ENCODE peak calls at places on chromosome 16, in ten cellular contexts. One of them, this sample, is unnamed.
A peak's percentile ranks its signal among the peaks of the same experiment; 100 is the strongest.

GRCh38 chr16:62035115-62036092 is 834 bp downstream of the CDH8 start:
- DNase-seq in uterus: no peak
- DNase-seq in tibial artery: no peak
- DNase-seq in PC-3: no peak
- DNase-seq in left ventricle myocardium inferior: no peak
- DNase-seq in OCI-LY7: no peak
- DNase-seq in effector memory CD4-positive, alpha-beta T cell: no peak
- DNase-seq in CD8-positive, alpha-beta memory T cell: no peak
- DNase-seq in fibroblast of lung: no peak
- DNase-seq in IMR-90: no peak
- DNase-seq in this sample: no peak

GRCh38 chr16:1533443-1533951 is at the start of gene TMEM204:
- DNase-seq in OCI-LY7: no peak
- DNase-seq in IMR-90: peak; percentile 78
- DNase-seq in tibial artery: peak; percentile 72
- DNase-seq in uterus: peak; percentile 81
- DNase-seq in CD8-positive, alpha-beta memory T cell: peak; percentile 72
- DNase-seq in effector memory CD4-positive, alpha-beta T cell: no peak
- DNase-seq in PC-3: no peak
- DNase-seq in left ventricle myocardium inferior: peak; percentile 86
- DNase-seq in fibroblast of lung: peak; percentile 74
- DNase-seq in this sample: peak; percentile 85

GRCh38 chr16:24497405-24497804 is 42.0 kb upstream of the RBBP6 start:
- DNase-seq in tibial artery: no peak
- DNase-seq in IMR-90: peak; percentile 8
- DNase-seq in uterus: no peak
- DNase-seq in fibroblast of lung: no peak
- DNase-seq in PC-3: peak; percentile 20
- DNase-seq in OCI-LY7: no peak
- DNase-seq in CD8-positive, alpha-beta memory T cell: no peak
- DNase-seq in left ventricle myocardium inferior: no peak
- DNase-seq in effector memory CD4-positive, alpha-beta T cell: no peak
- DNase-seq in this sample: no peak

GRCh38 chr16:71746442-71747046 is 22.0 kb upstream of the PHLPP2 start:
- DNase-seq in effector memory CD4-positive, alpha-beta T cell: no peak
- DNase-seq in left ventricle myocardium inferior: no peak
- DNase-seq in OCI-LY7: peak; percentile 64
- DNase-seq in fibroblast of lung: peak; percentile 62
- DNase-seq in uterus: no peak
- DNase-seq in PC-3: peak; percentile 57
- DNase-seq in CD8-positive, alpha-beta memory T cell: no peak
- DNase-seq in tibial artery: no peak
- DNase-seq in IMR-90: peak; percentile 52
- DNase-seq in this sample: no peak

GRCh38 chr16:1129106-1129960 is 23.6 kb upstream of the CACNA1H start:
- DNase-seq in IMR-90: no peak
- DNase-seq in tibial artery: no peak
- DNase-seq in CD8-positive, alpha-beta memory T cell: no peak
- DNase-seq in left ventricle myocardium inferior: no peak
- DNase-seq in PC-3: no peak
- DNase-seq in effector memory CD4-positive, alpha-beta T cell: no peak
- DNase-seq in fibroblast of lung: no peak
- DNase-seq in uterus: no peak
- DNase-seq in OCI-LY7: no peak
- DNase-seq in this sample: no peak

GRCh38 chr16:47037396-47037745 is 63.9 kb upstream of the DNAJA2 start:
- DNase-seq in uterus: peak; percentile 45
- DNase-seq in fibroblast of lung: no peak
- DNase-seq in effector memory CD4-positive, alpha-beta T cell: no peak
- DNase-seq in IMR-90: no peak
- DNase-seq in left ventricle myocardium inferior: peak; percentile 37
- DNase-seq in OCI-LY7: peak; percentile 38
- DNase-seq in CD8-positive, alpha-beta memory T cell: no peak
- DNase-seq in PC-3: no peak
- DNase-seq in tibial artery: no peak
- DNase-seq in this sample: peak; percentile 53

GRCh38 chr16:30367349-30368009 is 2.8 kb downstream of the TBC1D10B start:
- DNase-seq in IMR-90: no peak
- DNase-seq in fibroblast of lung: no peak
- DNase-seq in tibial artery: no peak
- DNase-seq in uterus: no peak
- DNase-seq in left ventricle myocardium inferior: no peak
- DNase-seq in OCI-LY7: no peak
- DNase-seq in PC-3: peak; percentile 15
- DNase-seq in effector memory CD4-positive, alpha-beta T cell: no peak
- DNase-seq in CD8-positive, alpha-beta memory T cell: no peak
- DNase-seq in this sample: no peak

GRCh38 chr16:3570420-3571062 is 6.7 kb downstream of the NLRC3 start:
- DNase-seq in effector memory CD4-positive, alpha-beta T cell: no peak
- DNase-seq in uterus: no peak
- DNase-seq in CD8-positive, alpha-beta memory T cell: peak; percentile 1
- DNase-seq in left ventricle myocardium inferior: no peak
- DNase-seq in fibroblast of lung: no peak
- DNase-seq in PC-3: no peak
- DNase-seq in IMR-90: no peak
- DNase-seq in OCI-LY7: no peak
- DNase-seq in tibial artery: no peak
- DNase-seq in this sample: no peak

GRCh38 chr16:85794696-85795095 is 4.6 kb downstream of the EMC8 start:
- DNase-seq in uterus: no peak
- DNase-seq in OCI-LY7: no peak
- DNase-seq in IMR-90: no peak
- DNase-seq in fibroblast of lung: no peak
- DNase-seq in left ventricle myocardium inferior: no peak
- DNase-seq in effector memory CD4-positive, alpha-beta T cell: no peak
- DNase-seq in PC-3: no peak
- DNase-seq in tibial artery: no peak
- DNase-seq in CD8-positive, alpha-beta memory T cell: no peak
- DNase-seq in this sample: no peak

GRCh38 chr16:47136101-47136820 is 7.5 kb downstream of the NETO2 start:
- DNase-seq in uterus: no peak
- DNase-seq in IMR-90: peak; percentile 45
- DNase-seq in left ventricle myocardium inferior: no peak
- DNase-seq in OCI-LY7: no peak
- DNase-seq in tibial artery: no peak
- DNase-seq in CD8-positive, alpha-beta memory T cell: no peak
- DNase-seq in fibroblast of lung: no peak
- DNase-seq in PC-3: peak; percentile 57
- DNase-seq in effector memory CD4-positive, alpha-beta T cell: no peak
- DNase-seq in this sample: peak; percentile 44

GRCh38 chr16:86430814-86431213 is 79.5 kb upstream of the FOXF1 start:
- DNase-seq in uterus: no peak
- DNase-seq in IMR-90: peak; percentile 46
- DNase-seq in CD8-positive, alpha-beta memory T cell: no peak
- DNase-seq in OCI-LY7: no peak
- DNase-seq in PC-3: no peak
- DNase-seq in tibial artery: no peak
- DNase-seq in left ventricle myocardium inferior: no peak
- DNase-seq in fibroblast of lung: no peak
- DNase-seq in effector memory CD4-positive, alpha-beta T cell: no peak
- DNase-seq in this sample: no peak

GRCh38 chr16:914453-914852 is 56.3 kb downstream of the LMF1 start:
- DNase-seq in left ventricle myocardium inferior: no peak
- DNase-seq in fibroblast of lung: peak; percentile 3
- DNase-seq in CD8-positive, alpha-beta memory T cell: no peak
- DNase-seq in IMR-90: peak; percentile 23
- DNase-seq in uterus: no peak
- DNase-seq in effector memory CD4-positive, alpha-beta T cell: no peak
- DNase-seq in tibial artery: no peak
- DNase-seq in PC-3: peak; percentile 20
- DNase-seq in OCI-LY7: no peak
- DNase-seq in this sample: no peak

GRCh38 chr16:65375651-65376050 is 253.8 kb upstream of the CDH11 start:
- DNase-seq in left ventricle myocardium inferior: no peak
- DNase-seq in fibroblast of lung: no peak
- DNase-seq in PC-3: peak; percentile 83
- DNase-seq in OCI-LY7: no peak
- DNase-seq in effector memory CD4-positive, alpha-beta T cell: no peak
- DNase-seq in CD8-positive, alpha-beta memory T cell: no peak
- DNase-seq in IMR-90: peak; percentile 58
- DNase-seq in tibial artery: no peak
- DNase-seq in uterus: no peak
- DNase-seq in this sample: no peak
- H3K9me3 ChIP-seq in left ventricle myocardium inferior: no peaks in the 10 kb centered on the region
- H3K9me3 ChIP-seq in fibroblast of lung: no peaks in the 10 kb centered on the region
- H3K9me3 ChIP-seq in PC-3: no peaks in the 10 kb centered on the region
- H3K9me3 ChIP-seq in OCI-LY7: no peaks in the 10 kb centered on the region
- H3K9me3 ChIP-seq in effector memory CD4-positive, alpha-beta T cell: no peaks in the 10 kb centered on the region
- H3K9me3 ChIP-seq in CD8-positive, alpha-beta memory T cell: no peaks in the 10 kb centered on the region
- H3K9me3 ChIP-seq in IMR-90: no peaks in the 10 kb centered on the region
- H3K9me3 ChIP-seq in tibial artery: no peaks in the 10 kb centered on the region
- H3K9me3 ChIP-seq in uterus: no peaks in the 10 kb centered on the region
- H3K9me3 ChIP-seq in this sample: no peaks in the 10 kb centered on the region

GRCh38 chr16:67549240-67549639 is 13.1 kb upstream of the CTCF start:
- DNase-seq in tibial artery: no peak
- DNase-seq in CD8-positive, alpha-beta memory T cell: no peak
- DNase-seq in effector memory CD4-positive, alpha-beta T cell: no peak
- DNase-seq in PC-3: no peak
- DNase-seq in left ventricle myocardium inferior: no peak
- DNase-seq in IMR-90: no peak
- DNase-seq in OCI-LY7: no peak
- DNase-seq in fibroblast of lung: no peak
- DNase-seq in uterus: no peak
- DNase-seq in this sample: no peak

GRCh38 chr16:67546761-67547422 is 15.4 kb upstream of the CTCF start:
- DNase-seq in effector memory CD4-positive, alpha-beta T cell: peak; percentile 65
- DNase-seq in uterus: peak; percentile 66
- DNase-seq in IMR-90: peak; percentile 57
- DNase-seq in PC-3: peak; percentile 72
- DNase-seq in fibroblast of lung: peak; percentile 66
- DNase-seq in OCI-LY7: peak; percentile 90
- DNase-seq in tibial artery: no peak
- DNase-seq in CD8-positive, alpha-beta memory T cell: peak; percentile 79
- DNase-seq in left ventricle myocardium inferior: peak; percentile 78
- DNase-seq in this sample: peak; percentile 81

GRCh38 chr16:67547423-67548264 is 14.7 kb upstream of the CTCF start:
- DNase-seq in left ventricle myocardium inferior: peak; percentile 18
- DNase-seq in PC-3: no peak
- DNase-seq in fibroblast of lung: no peak
- DNase-seq in uterus: peak; percentile 38
- DNase-seq in OCI-LY7: peak; percentile 99
- DNase-seq in tibial artery: no peak
- DNase-seq in effector memory CD4-positive, alpha-beta T cell: peak; percentile 47
- DNase-seq in IMR-90: no peak
- DNase-seq in CD8-positive, alpha-beta memory T cell: no peak
- DNase-seq in this sample: no peak

GRCh38 chr16:67549936-67550335 is 12.4 kb upstream of the CTCF start:
- DNase-seq in IMR-90: no peak
- DNase-seq in fibroblast of lung: no peak
- DNase-seq in uterus: no peak
- DNase-seq in CD8-positive, alpha-beta memory T cell: no peak
- DNase-seq in left ventricle myocardium inferior: no peak
- DNase-seq in effector memory CD4-positive, alpha-beta T cell: no peak
- DNase-seq in OCI-LY7: no peak
- DNase-seq in tibial artery: no peak
- DNase-seq in PC-3: no peak
- DNase-seq in this sample: no peak

GRCh38 chr16:67548265-67549126 is 13.8 kb upstream of the CTCF start:
- DNase-seq in OCI-LY7: peak; percentile 93
- DNase-seq in PC-3: no peak
- DNase-seq in CD8-positive, alpha-beta memory T cell: no peak
- DNase-seq in effector memory CD4-positive, alpha-beta T cell: no peak
- DNase-seq in left ventricle myocardium inferior: no peak
- DNase-seq in IMR-90: no peak
- DNase-seq in uterus: no peak
- DNase-seq in tibial artery: no peak
- DNase-seq in fibroblast of lung: no peak
- DNase-seq in this sample: no peak
- H3K4me1 ChIP-seq in OCI-LY7: peaks cover 98% of the 10 kb centered on the region
- H3K4me1 ChIP-seq in PC-3: no peaks in the 10 kb centered on the region
- H3K4me1 ChIP-seq in CD8-positive, alpha-beta memory T cell: peaks cover 44% of the 10 kb centered on the region
- H3K4me1 ChIP-seq in effector memory CD4-positive, alpha-beta T cell: peaks cover 34% of the 10 kb centered on the region
- H3K4me1 ChIP-seq in left ventricle myocardium inferior: peaks cover 75% of the 10 kb centered on the region
- H3K4me1 ChIP-seq in IMR-90: no peaks in the 10 kb centered on the region
- H3K4me1 ChIP-seq in uterus: no peaks in the 10 kb centered on the region
- H3K4me1 ChIP-seq in tibial artery: no peaks in the 10 kb centered on the region
- H3K4me1 ChIP-seq in fibroblast of lung: peaks cover 6% of the 10 kb centered on the region
- H3K4me1 ChIP-seq in this sample: peaks cover 86% of the 10 kb centered on the region

DNA sequence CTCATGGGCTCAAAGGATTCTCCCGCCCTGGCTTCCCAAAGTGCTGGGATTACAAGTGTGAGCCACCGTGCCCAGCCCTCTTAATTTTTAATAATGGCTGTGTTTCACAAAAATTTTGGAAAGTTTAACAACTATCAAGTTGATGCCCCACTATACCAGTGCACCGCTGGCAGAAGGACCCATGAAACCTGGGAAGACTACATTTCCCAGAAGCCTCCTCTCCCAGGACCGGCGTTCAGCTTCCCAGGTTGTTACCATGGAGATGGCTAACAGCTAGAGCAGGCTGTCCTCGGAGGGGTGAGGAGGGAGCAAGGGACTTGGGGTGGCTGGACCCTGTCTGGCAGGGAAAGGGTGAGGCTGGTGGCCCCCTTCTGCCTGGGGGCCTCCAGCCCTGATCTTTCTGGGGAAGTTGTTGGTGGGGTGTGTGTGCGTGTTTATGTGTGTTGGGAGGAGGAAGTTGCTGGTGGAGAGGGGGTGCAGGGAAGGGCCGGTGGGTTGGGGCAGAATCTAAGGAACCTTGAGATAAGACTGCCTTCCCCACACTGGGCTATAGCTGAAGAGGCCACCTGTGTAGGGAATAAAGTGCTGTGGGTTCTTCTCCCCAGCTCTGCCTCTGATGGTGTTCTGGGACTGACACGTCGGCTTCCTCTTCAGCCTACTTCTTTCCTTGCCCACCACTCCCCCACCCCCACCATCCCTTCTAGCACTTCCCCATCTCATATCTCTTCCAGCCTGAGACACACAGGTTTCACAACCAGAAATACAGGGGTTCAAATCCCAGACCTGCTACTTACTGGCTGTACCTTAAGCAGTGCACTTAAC is at the start of gene DRC7:
- DNase-seq in tibial artery: peak; percentile 35
- DNase-seq in uterus: peak; percentile 32
- DNase-seq in fibroblast of lung: peak; percentile 41
- DNase-seq in OCI-LY7: peak; percentile 58
- DNase-seq in left ventricle myocardium inferior: no peak
- DNase-seq in IMR-90: peak; percentile 13
- DNase-seq in PC-3: peak; percentile 17
- DNase-seq in effector memory CD4-positive, alpha-beta T cell: no peak
- DNase-seq in CD8-positive, alpha-beta memory T cell: no peak
- DNase-seq in this sample: peak; percentile 39
- H3K4me3 ChIP-seq in tibial artery: no peak within 1 kb of the TSS
- H3K4me3 ChIP-seq in uterus: no peak within 1 kb of the TSS
- H3K4me3 ChIP-seq in fibroblast of lung: no peak within 1 kb of the TSS
- H3K4me3 ChIP-seq in OCI-LY7: peak within 1 kb of the TSS; percentile 53
- H3K4me3 ChIP-seq in left ventricle myocardium inferior: peak within 1 kb of the TSS; percentile 27
- H3K4me3 ChIP-seq in IMR-90: no peak within 1 kb of the TSS
- H3K4me3 ChIP-seq in PC-3: no peak within 1 kb of the TSS
- H3K4me3 ChIP-seq in effector memory CD4-positive, alpha-beta T cell: no peak within 1 kb of the TSS
- H3K4me3 ChIP-seq in CD8-positive, alpha-beta memory T cell: no peak within 1 kb of the TSS
- H3K4me3 ChIP-seq in this sample: peak within 1 kb of the TSS; percentile 22

DNA sequence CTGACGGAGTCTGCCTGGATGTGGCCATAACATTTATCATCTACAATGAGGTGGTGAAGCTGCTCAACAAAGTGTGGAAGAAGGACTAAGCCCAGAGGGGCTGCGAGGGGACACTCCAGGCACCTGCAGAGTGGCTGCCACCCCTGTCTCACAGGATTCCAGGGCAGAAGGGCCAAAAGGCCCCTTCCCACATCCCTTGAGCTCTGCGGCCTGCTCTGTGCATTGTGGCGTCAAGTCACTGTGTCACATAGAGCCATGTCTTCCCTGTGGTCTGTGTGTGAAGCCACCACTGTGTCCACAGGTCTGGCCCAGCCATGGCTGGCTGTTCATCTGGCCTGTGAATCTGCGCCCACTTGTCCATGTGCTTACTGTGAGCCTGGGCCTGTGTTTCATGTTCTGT is 1714.6 kb downstream of the TP53TG3F start:
- DNase-seq in tibial artery: no peak
- DNase-seq in CD8-positive, alpha-beta memory T cell: no peak
- DNase-seq in uterus: no peak
- DNase-seq in OCI-LY7: no peak
- DNase-seq in fibroblast of lung: no peak
- DNase-seq in PC-3: no peak
- DNase-seq in effector memory CD4-positive, alpha-beta T cell: no peak
- DNase-seq in left ventricle myocardium inferior: no peak
- DNase-seq in IMR-90: no peak
- DNase-seq in this sample: no peak
- H3K9me3 ChIP-seq in tibial artery: no peaks in the 10 kb centered on the region
- H3K9me3 ChIP-seq in CD8-positive, alpha-beta memory T cell: no peaks in the 10 kb centered on the region
- H3K9me3 ChIP-seq in uterus: no peaks in the 10 kb centered on the region
- H3K9me3 ChIP-seq in OCI-LY7: no peaks in the 10 kb centered on the region
- H3K9me3 ChIP-seq in fibroblast of lung: no peaks in the 10 kb centered on the region
- H3K9me3 ChIP-seq in PC-3: no peaks in the 10 kb centered on the region
- H3K9me3 ChIP-seq in effector memory CD4-positive, alpha-beta T cell: peaks cover 5% of the 10 kb centered on the region
- H3K9me3 ChIP-seq in left ventricle myocardium inferior: peaks cover 8% of the 10 kb centered on the region
- H3K9me3 ChIP-seq in IMR-90: peaks cover 25% of the 10 kb centered on the region
- H3K9me3 ChIP-seq in this sample: no peaks in the 10 kb centered on the region